ENCODE peak calls at places on chromosome 9, in nine cellular contexts. One of them, this sample, is unnamed.

GRCh38 chr9:96331236-96331947 is 29.4 kb upstream of the HSD17B3 start:
- DNase-seq in stomach: no peak
- DNase-seq in GM12878: no peak
- DNase-seq in K562: no peak
- DNase-seq in HCT116: no peak
- DNase-seq in GM23338: peak
- DNase-seq in SK-N-SH: no peak
- DNase-seq in prostate gland: no peak
- DNase-seq in HepG2: peak
- DNase-seq in this sample: no peak

GRCh38 chr9:120689860-120690259 is 24.4 kb downstream of the MEGF9 start:
- DNase-seq in GM23338: no peak
- DNase-seq in HepG2: no peak
- DNase-seq in SK-N-SH: no peak
- DNase-seq in GM12878: no peak
- DNase-seq in HCT116: no peak
- DNase-seq in K562: no peak
- DNase-seq in prostate gland: no peak
- DNase-seq in stomach: no peak
- DNase-seq in this sample: no peak

GRCh38 chr9:27261517-27262211 is 35.3 kb downstream of the EQTN start:
- DNase-seq in SK-N-SH: no peak
- DNase-seq in HepG2: peak
- DNase-seq in HCT116: no peak
- DNase-seq in K562: no peak
- DNase-seq in GM23338: no peak
- DNase-seq in prostate gland: no peak
- DNase-seq in stomach: no peak
- DNase-seq in GM12878: no peak
- DNase-seq in this sample: peak

GRCh38 chr9:136534396-136534795 is 11.5 kb downstream of the NOTCH1 start:
- DNase-seq in HCT116: no peak
- DNase-seq in stomach: no peak
- DNase-seq in prostate gland: no peak
- DNase-seq in GM12878: no peak
- DNase-seq in SK-N-SH: no peak
- DNase-seq in HepG2: no peak
- DNase-seq in GM23338: no peak
- DNase-seq in K562: no peak
- DNase-seq in this sample: peak

GRCh38 chr9:121700165-121700830 is 48.9 kb downstream of the DAB2IP start:
- DNase-seq in GM12878: no peak
- DNase-seq in prostate gland: peak
- DNase-seq in K562: no peak
- DNase-seq in HepG2: no peak
- DNase-seq in GM23338: peak
- DNase-seq in HCT116: no peak
- DNase-seq in stomach: peak
- DNase-seq in SK-N-SH: peak
- DNase-seq in this sample: peak

GRCh38 chr9:138098116-138098907 is 220.7 kb downstream of the CACNA1B start:
- DNase-seq in GM23338: no peak
- DNase-seq in stomach: peak
- DNase-seq in HepG2: no peak
- DNase-seq in HCT116: no peak
- DNase-seq in prostate gland: no peak
- DNase-seq in GM12878: no peak
- DNase-seq in K562: no peak
- DNase-seq in SK-N-SH: peak
- DNase-seq in this sample: peak

GRCh38 chr9:683509-684021 is 157.9 kb upstream of the DMRT1 start:
- DNase-seq in prostate gland: no peak
- DNase-seq in HCT116: no peak
- DNase-seq in GM12878: no peak
- DNase-seq in HepG2: no peak
- DNase-seq in SK-N-SH: no peak
- DNase-seq in K562: no peak
- DNase-seq in GM23338: no peak
- DNase-seq in stomach: no peak
- DNase-seq in this sample: no peak

GRCh38 chr9:93667627-93668026 is 91.2 kb downstream of the PHF2 start:
- DNase-seq in GM12878: no peak
- DNase-seq in SK-N-SH: no peak
- DNase-seq in GM23338: no peak
- DNase-seq in K562: no peak
- DNase-seq in stomach: no peak
- DNase-seq in HCT116: no peak
- DNase-seq in HepG2: no peak
- DNase-seq in prostate gland: no peak
- DNase-seq in this sample: no peak

GRCh38 chr9:135898634-135899407 is 8.5 kb downstream of the CAMSAP1 start:
- DNase-seq in GM12878: no peak
- DNase-seq in K562: no peak
- DNase-seq in stomach: no peak
- DNase-seq in HepG2: no peak
- DNase-seq in GM23338: no peak
- DNase-seq in prostate gland: no peak
- DNase-seq in HCT116: no peak
- DNase-seq in SK-N-SH: no peak
- DNase-seq in this sample: no peak

GRCh38 chr9:82991684-82992083 is 71.3 kb downstream of the RASEF start:
- DNase-seq in HepG2: peak
- DNase-seq in prostate gland: peak
- DNase-seq in K562: no peak
- DNase-seq in GM12878: no peak
- DNase-seq in HCT116: no peak
- DNase-seq in GM23338: no peak
- DNase-seq in SK-N-SH: peak
- DNase-seq in stomach: no peak
- DNase-seq in this sample: no peak

GRCh38 chr9:137055385-137056364 is 1.8 kb upstream of the ENTPD2 start:
- DNase-seq in stomach: peak
- DNase-seq in GM23338: no peak
- DNase-seq in HCT116: no peak
- DNase-seq in K562: no peak
- DNase-seq in SK-N-SH: peak
- DNase-seq in prostate gland: peak
- DNase-seq in HepG2: peak
- DNase-seq in GM12878: no peak
- DNase-seq in this sample: no peak

GRCh38 chr9:126856326-126856877 is 4.0 kb upstream of the ZBTB34 start:
- DNase-seq in HCT116: no peak
- DNase-seq in SK-N-SH: no peak
- DNase-seq in K562: no peak
- DNase-seq in GM12878: no peak
- DNase-seq in prostate gland: no peak
- DNase-seq in stomach: no peak
- DNase-seq in GM23338: peak
- DNase-seq in HepG2: no peak
- DNase-seq in this sample: no peak

GRCh38 chr9:127382541-127382940 is 14.4 kb upstream of the SLC2A8 start:
- DNase-seq in GM12878: no peak
- DNase-seq in GM23338: no peak
- DNase-seq in SK-N-SH: no peak
- DNase-seq in stomach: no peak
- DNase-seq in HepG2: no peak
- DNase-seq in HCT116: no peak
- DNase-seq in prostate gland: no peak
- DNase-seq in K562: no peak
- DNase-seq in this sample: no peak

GRCh38 chr9:35726876-35727438 is 5.0 kb downstream of the TLN1 start:
- DNase-seq in GM12878: no peak
- DNase-seq in GM23338: peak
- DNase-seq in SK-N-SH: no peak
- DNase-seq in prostate gland: no peak
- DNase-seq in stomach: no peak
- DNase-seq in HCT116: no peak
- DNase-seq in K562: no peak
- DNase-seq in HepG2: peak
- DNase-seq in this sample: no peak

GRCh38 chr9:89765211-89765610 is 160.4 kb downstream of the GADD45G start:
- DNase-seq in GM23338: no peak
- DNase-seq in GM12878: no peak
- DNase-seq in SK-N-SH: no peak
- DNase-seq in prostate gland: no peak
- DNase-seq in stomach: no peak
- DNase-seq in K562: no peak
- DNase-seq in HepG2: no peak
- DNase-seq in HCT116: no peak
- DNase-seq in this sample: no peak

GRCh38 chr9:73006986-73007385 is 54.1 kb upstream of the ALDH1A1 start:
- DNase-seq in stomach: no peak
- DNase-seq in GM12878: no peak
- DNase-seq in HCT116: no peak
- DNase-seq in HepG2: no peak
- DNase-seq in GM23338: no peak
- DNase-seq in SK-N-SH: no peak
- DNase-seq in K562: no peak
- DNase-seq in prostate gland: no peak
- DNase-seq in this sample: no peak

GRCh38 chr9:83219924-83220438 is 157.0 kb upstream of the RASEF start:
- DNase-seq in prostate gland: no peak
- DNase-seq in K562: no peak
- DNase-seq in SK-N-SH: no peak
- DNase-seq in GM12878: no peak
- DNase-seq in HCT116: no peak
- DNase-seq in HepG2: no peak
- DNase-seq in GM23338: peak
- DNase-seq in stomach: no peak
- DNase-seq in this sample: no peak

GRCh38 chr9:122816163-122816867 is 12.1 kb downstream of the PDCL start:
- DNase-seq in HepG2: no peak
- DNase-seq in SK-N-SH: no peak
- DNase-seq in HCT116: no peak
- DNase-seq in prostate gland: no peak
- DNase-seq in K562: no peak
- DNase-seq in GM12878: no peak
- DNase-seq in stomach: no peak
- DNase-seq in GM23338: no peak
- DNase-seq in this sample: no peak

GRCh38 chr9:136539427-136540412 is 6.1 kb downstream of the NOTCH1 start:
- DNase-seq in SK-N-SH: no peak
- DNase-seq in GM12878: peak
- DNase-seq in GM23338: peak
- DNase-seq in K562: peak
- DNase-seq in prostate gland: peak
- DNase-seq in HCT116: peak
- DNase-seq in stomach: peak
- DNase-seq in HepG2: no peak
- DNase-seq in this sample: peak

GRCh38 chr9:88530051-88530450 is 4.9 kb upstream of the NXNL2 start:
- DNase-seq in prostate gland: no peak
- DNase-seq in GM12878: no peak
- DNase-seq in HCT116: no peak
- DNase-seq in K562: no peak
- DNase-seq in SK-N-SH: no peak
- DNase-seq in HepG2: peak
- DNase-seq in GM23338: no peak
- DNase-seq in stomach: no peak
- DNase-seq in this sample: no peak

GRCh38 chr9:117682955-117683710 is 21.1 kb upstream of the TLR4 start:
- DNase-seq in stomach: no peak
- DNase-seq in HepG2: no peak
- DNase-seq in HCT116: no peak
- DNase-seq in SK-N-SH: no peak
- DNase-seq in prostate gland: no peak
- DNase-seq in GM23338: no peak
- DNase-seq in GM12878: peak
- DNase-seq in K562: no peak
- DNase-seq in this sample: no peak
- TF ChIP-seq POLR2AphosphoS5 in stomach: no peak
- TF ChIP-seq POLR2AphosphoS5 in HepG2: no peak
- TF ChIP-seq POLR2AphosphoS5 in HCT116: no peak
- TF ChIP-seq POLR2AphosphoS5 in SK-N-SH: no peak
- TF ChIP-seq POLR2AphosphoS5 in prostate gland: no peak
- TF ChIP-seq POLR2AphosphoS5 in GM23338: no peak
- TF ChIP-seq POLR2AphosphoS5 in GM12878: no peak
- TF ChIP-seq POLR2AphosphoS5 in K562: no peak
- TF ChIP-seq POLR2AphosphoS5 in this sample: no peak

GRCh38 chr9:70060148-70060882 is 16.7 kb downstream of the MAMDC2 start:
- DNase-seq in HepG2: no peak
- DNase-seq in GM12878: no peak
- DNase-seq in SK-N-SH: no peak
- DNase-seq in GM23338: no peak
- DNase-seq in HCT116: no peak
- DNase-seq in prostate gland: no peak
- DNase-seq in K562: no peak
- DNase-seq in stomach: no peak
- DNase-seq in this sample: no peak
- H3K27ac ChIP-seq in HepG2: no peak
- H3K27ac ChIP-seq in GM12878: no peak
- H3K27ac ChIP-seq in SK-N-SH: no peak
- H3K27ac ChIP-seq in GM23338: peak
- H3K27ac ChIP-seq in HCT116: no peak
- H3K27ac ChIP-seq in prostate gland: no peak
- H3K27ac ChIP-seq in K562: no peak
- H3K27ac ChIP-seq in stomach: peak
- H3K27ac ChIP-seq in this sample: no peak

DNA sequence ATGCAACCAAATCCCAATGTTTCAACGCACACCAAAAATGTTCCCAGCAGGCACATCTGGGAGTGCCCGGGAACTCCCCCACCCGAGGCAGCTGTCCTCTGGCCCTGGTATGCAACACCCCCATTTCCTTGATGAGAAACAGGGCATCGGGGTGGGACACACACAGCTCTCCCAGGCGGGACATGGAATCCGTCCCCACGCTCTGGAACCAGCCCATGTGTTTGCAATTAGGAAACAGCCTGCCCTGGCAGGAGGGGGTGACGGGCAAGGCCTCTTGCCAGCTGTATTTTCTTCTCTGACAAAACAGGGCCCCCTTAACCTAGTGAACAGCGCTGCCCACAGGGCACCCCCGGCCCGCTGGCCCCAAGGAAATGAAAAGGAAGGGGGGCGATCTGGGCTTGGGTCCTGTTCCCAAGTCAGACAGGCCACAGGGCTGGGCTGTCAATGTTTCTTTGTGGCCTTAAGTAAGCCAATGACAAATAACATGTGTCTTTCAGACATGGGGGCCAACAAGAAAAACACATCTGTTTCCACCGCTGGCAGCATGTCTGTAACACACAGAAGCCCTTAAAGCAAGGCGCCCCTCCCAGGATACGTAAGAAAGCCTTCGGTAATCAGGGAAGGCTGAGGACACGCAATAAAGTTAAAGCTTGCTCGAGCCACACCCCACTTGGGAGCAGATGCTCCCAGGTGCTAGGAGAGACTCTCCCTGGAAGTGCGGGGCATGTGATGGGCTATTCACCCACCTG is 125.3 kb downstream of the ROR2 start:
- DNase-seq in HCT116: no peak
- DNase-seq in GM23338: no peak
- DNase-seq in GM12878: no peak
- DNase-seq in K562: no peak
- DNase-seq in prostate gland: no peak
- DNase-seq in HepG2: no peak
- DNase-seq in SK-N-SH: peak
- DNase-seq in stomach: no peak
- DNase-seq in this sample: no peak
- TF ChIP-seq POLR2AphosphoS5 in HCT116: no peak
- TF ChIP-seq POLR2AphosphoS5 in GM23338: no peak
- TF ChIP-seq POLR2AphosphoS5 in GM12878: no peak
- TF ChIP-seq POLR2AphosphoS5 in K562: no peak
- TF ChIP-seq POLR2AphosphoS5 in prostate gland: no peak
- TF ChIP-seq POLR2AphosphoS5 in HepG2: no peak
- TF ChIP-seq POLR2AphosphoS5 in SK-N-SH: no peak
- TF ChIP-seq POLR2AphosphoS5 in stomach: no peak
- TF ChIP-seq POLR2AphosphoS5 in this sample: peak

GRCh38 chr9:16501098-16501663 is 369.3 kb downstream of the BNC2 start:
- DNase-seq in HCT116: no peak
- DNase-seq in stomach: no peak
- DNase-seq in SK-N-SH: no peak
- DNase-seq in prostate gland: no peak
- DNase-seq in GM23338: no peak
- DNase-seq in K562: no peak
- DNase-seq in HepG2: no peak
- DNase-seq in GM12878: no peak
- DNase-seq in this sample: no peak
- H3K27ac ChIP-seq in HCT116: no peak
- H3K27ac ChIP-seq in stomach: no peak
- H3K27ac ChIP-seq in SK-N-SH: no peak
- H3K27ac ChIP-seq in prostate gland: no peak
- H3K27ac ChIP-seq in GM23338: no peak
- H3K27ac ChIP-seq in K562: no peak
- H3K27ac ChIP-seq in HepG2: no peak
- H3K27ac ChIP-seq in GM12878: no peak
- H3K27ac ChIP-seq in this sample: no peak

This sample was measured in upper lobe of left lung.